ENCODE peak calls at places on chromosomes 12 and 14, in seven cellular contexts. I, R, V, S, Q, Z and E are unnamed samples. For H3K4me1, the result is how much of the 10 kb centered on the place peaks cover.

GRCh38 chr12:13093191-13093849 is 10.1 kb downstream of the GSG1 start:
- DNase-seq in R (no peak), Q (peak), Z (no peak), S (no peak), I (no peak), V (no peak), E (no peak)

GRCh38 chr14:102085503-102085902 is 1.3 kb downstream of the HSP90AA1 start:
- DNase-seq in I (no peak), R (no peak), Q (no peak), Z (no peak), S (no peak), V (no peak), E (no peak)

GRCh38 chr12:100234591-100235304 is 32.1 kb downstream of the DEPDC4 start:
- DNase-seq in Q (peak), Z (no peak), R (no peak), I (peak), S (no peak), V (peak), E (no peak)

GRCh38 chr14:75689012-75689411 is 28.0 kb downstream of the TTLL5 start:
- DNase-seq in R (no peak), S (no peak), V (no peak), Z (peak), I (peak), Q (peak), E (no peak)

GRCh38 chr14:105412768-105413541 is 6.7 kb upstream of the MTA1 start:
- DNase-seq in S (no peak), R (no peak), Q (no peak), I (no peak), V (no peak), Z (no peak), E (no peak)

GRCh38 chr14:45177081-45177480 is 41.4 kb downstream of the FANCM start:
- DNase-seq in I (no peak), Q (peak), Z (no peak), R (no peak), V (no peak), S (no peak), E (no peak)

GRCh38 chr12:3295225-3295624 is 195.8 kb upstream of the PRMT8 start:
- DNase-seq in Q (no peak), I (no peak), S (no peak), Z (no peak), V (no peak), R (no peak), E (no peak)

GRCh38 chr12:16880864-16881285 is 274.9 kb upstream of the LMO3 start:
- DNase-seq in Q (no peak), S (no peak), V (peak), R (no peak), I (no peak), Z (no peak), E (no peak)

GRCh38 chr14:103123634-103124500 is 606 bp downstream of the TNFAIP2 start:
- DNase-seq in I (peak), R (no peak), V (no peak), Z (peak), S (no peak), Q (no peak), E (peak)

GRCh38 chr14:63012171-63012570 is 33.1 kb downstream of the KCNH5 start:
- DNase-seq in Z (no peak), I (no peak), Q (no peak), S (no peak), R (no peak), V (no peak), E (no peak)

GRCh38 chr12:130954544-130954831 is 781 bp downstream of the ADGRD1 start:
- DNase-seq in Z (no peak), Q (no peak), R (no peak), V (no peak), S (no peak), I (no peak), E (no peak)

GRCh38 chr12:117875652-117876491 is 92.9 kb downstream of the KSR2 start:
- DNase-seq in R (no peak), S (no peak), Z (no peak), I (peak), V (peak), Q (peak), E (no peak)

GRCh38 chr12:116492703-116493324 is 66.4 kb upstream of the MAP1LC3B2 start:
- DNase-seq in Q (peak), Z (no peak), S (no peak), I (peak), V (no peak), R (no peak), E (no peak)

GRCh38 chr12:120489018-120489417 is 6.9 kb upstream of the DYNLL1 start:
- DNase-seq in I (no peak), Q (no peak), R (no peak), Z (no peak), S (no peak), V (no peak), E (no peak)

GRCh38 chr14:100748403-100748802 is 21.7 kb downstream of the DLK1 start:
- DNase-seq in R (peak), Z (no peak), S (no peak), V (no peak), Q (no peak), I (no peak), E (no peak)

GRCh38 chr12:59069481-59069880 is 149.2 kb upstream of the LRIG3 start:
- DNase-seq in S (no peak), R (no peak), Q (no peak), Z (no peak), I (no peak), V (no peak), E (no peak)

GRCh38 chr12:118188690-118189371 is 52.9 kb downstream of the PEBP1 start:
- DNase-seq in Q (peak), I (peak), S (no peak), V (peak), Z (peak), R (no peak), E (peak)

GRCh38 chr14:66015046-66015780 is 471.0 kb upstream of the CCDC196 start:
- DNase-seq in R (no peak), V (no peak), Z (no peak), S (no peak), I (no peak), Q (no peak), E (no peak)

GRCh38 chr14:75941030-75941429 is 40.8 kb downstream of the TGFB3 start:
- DNase-seq in Z (peak), R (no peak), S (no peak), V (no peak), I (no peak), Q (peak), E (no peak)

GRCh38 chr12:124297856-124298255 is 3.0 kb downstream of the RFLNA start:
- DNase-seq in I (no peak), V (no peak), R (no peak), S (no peak), Z (peak), Q (no peak), E (no peak)

GRCh38 chr14:68797180-68797670 is 4.4 kb upstream of the ZFP36L1 start:
- DNase-seq in I (no peak), V (no peak), R (no peak), S (no peak), Q (no peak), Z (no peak), E (no peak)

GRCh38 chr12:22282283-22282682 is 52.2 kb downstream of the ST8SIA1 start:
- DNase-seq in S (no peak), Z (no peak), V (no peak), R (no peak), Q (peak), I (peak), E (peak)

GRCh38 chr12:53214687-53215455 is 7.8 kb upstream of the ITGB7 start:
- DNase-seq in R (no peak), Q (no peak), I (peak), Z (peak), V (no peak), S (no peak), E (no peak)

GRCh38 chr12:115455268-115455681 is 771.3 kb upstream of the TBX3 start:
- DNase-seq in R (no peak), Q (no peak), S (no peak), V (peak), Z (no peak), I (no peak), E (no peak)

GRCh38 chr12:120643574-120643973 is 3.1 kb downstream of the CABP1 start:
- DNase-seq in I (no peak), Z (no peak), R (no peak), Q (no peak), V (no peak), S (no peak), E (no peak)

GRCh38 chr12:2662524-2662923 is 132.2 kb upstream of the FKBP4 start:
- DNase-seq in Q (no peak), I (no peak), V (no peak), S (no peak), R (no peak), Z (no peak), E (no peak)

GRCh38 chr14:90815817-90816662 is at the start of gene TTC7B:
- DNase-seq in Z (peak), R (no peak), V (peak), I (peak), S (no peak), Q (peak), E (peak)

GRCh38 chr12:62006076-62006732 is 254.0 kb upstream of the USP15 start:
- DNase-seq in V (peak), S (no peak), I (peak), Q (peak), Z (no peak), R (no peak), E (no peak)

GRCh38 chr14:37150414-37150813 is 22.0 kb downstream of the SLC25A21 start:
- DNase-seq in V (peak), Q (peak), I (no peak), R (no peak), Z (no peak), S (no peak), E (no peak)

GRCh38 chr12:62933871-62934798 is 815 bp downstream of the PPM1H start:
- DNase-seq in Q (peak), I (peak), Z (peak), R (peak), S (no peak), V (peak), E (peak)

GRCh38 chr14:91075553-91075952 is 15.1 kb upstream of the RPS6KA5 start:
- DNase-seq in R (no peak), I (no peak), Q (no peak), Z (no peak), S (no peak), V (no peak), E (no peak)

GRCh38 chr14:51335521-51335920 is 95.5 kb downstream of the TMX1 start:
- DNase-seq in Q (peak), Z (peak), S (no peak), V (no peak), R (no peak), I (peak), E (peak)

GRCh38 chr14:85595981-85596380 is 66.0 kb downstream of the FLRT2 start:
- DNase-seq in Z (no peak), S (no peak), Q (no peak), R (no peak), V (no peak), I (no peak), E (no peak)

GRCh38 chr14:105951399-105951798 is 425.0 kb downstream of the TMEM121 start:
- DNase-seq in V (no peak), R (no peak), Q (no peak), I (no peak), S (no peak), Z (no peak), E (no peak)

GRCh38 chr12:28870839-28871440 is 278.1 kb upstream of the FAR2 start:
- DNase-seq in V (no peak), S (no peak), Z (no peak), I (no peak), Q (peak), R (no peak), E (no peak)

GRCh38 chr14:89013098-89013504 is 188.7 kb downstream of the TTC8 start:
- DNase-seq in V (no peak), Z (no peak), I (no peak), R (no peak), S (no peak), Q (no peak), E (no peak)

DNA sequence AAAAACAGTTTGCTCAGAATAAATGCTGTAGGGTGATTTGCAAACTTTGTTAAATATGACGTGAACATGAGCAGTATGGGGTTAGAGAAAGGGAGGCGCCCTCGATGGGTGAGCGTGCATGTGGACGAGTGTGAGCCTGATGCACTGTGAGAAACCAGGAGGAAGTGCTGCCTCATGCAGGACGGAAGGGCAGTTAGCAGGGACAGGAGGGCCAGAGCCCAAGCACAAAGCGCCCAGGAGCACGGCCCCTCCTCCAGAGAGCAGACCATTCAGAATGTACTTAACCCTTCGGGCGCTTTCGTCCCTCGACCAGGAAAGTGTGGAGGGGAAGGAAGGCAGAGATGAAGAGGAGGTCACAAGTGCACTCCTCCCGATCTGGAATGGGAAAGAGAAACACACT is 44.9 kb downstream of the TCHP start:
- DNase-seq in Z (no peak), R (no peak), Q (peak), S (no peak), I (peak), V (peak), E (peak)
- H3K4me1 ChIP-seq in Z (under half), R (under half), Q (under half), S (under half), I (under half), V (under half), E (under half)

GRCh38 chr14:28061006-28061405 is 705.6 kb upstream of the FOXG1 start:
- DNase-seq in R (no peak), S (no peak), Z (no peak), Q (peak), I (no peak), V (no peak), E (no peak)

GRCh38 chr14:28059254-28059653 is 707.3 kb upstream of the FOXG1 start:
- DNase-seq in Z (no peak), S (no peak), I (no peak), V (no peak), Q (no peak), R (no peak), E (no peak)

GRCh38 chr14:28058012-28058296 is 708.6 kb upstream of the FOXG1 start:
- DNase-seq in R (no peak), V (no peak), Z (no peak), S (no peak), I (no peak), Q (no peak), E (no peak)

GRCh38 chr14:28055008-28055407 is 711.6 kb upstream of the FOXG1 start:
- DNase-seq in Z (no peak), V (no peak), I (no peak), R (no peak), S (no peak), Q (no peak), E (no peak)

GRCh38 chr14:28057286-28058011 is 709.1 kb upstream of the FOXG1 start:
- DNase-seq in R (no peak), I (no peak), S (no peak), Q (no peak), Z (no peak), V (no peak), E (no peak)
- H3K4me3 ChIP-seq in R (peak), I (no peak), S (no peak), Q (no peak), Z (no peak), V (peak), E (no peak)

GRCh38 chr12:18281941-18282340 is 20.6 kb downstream of the PIK3C2G start:
- DNase-seq in Q (peak), R (no peak), S (no peak), V (no peak), Z (no peak), I (no peak), E (no peak)

GRCh38 chr12:18284461-18284860 is 23.1 kb downstream of the PIK3C2G start:
- DNase-seq in R (no peak), Q (no peak), I (no peak), V (no peak), S (no peak), Z (no peak), E (no peak)

GRCh38 chr12:18283776-18284175 is 22.5 kb downstream of the PIK3C2G start:
- DNase-seq in R (no peak), I (no peak), V (no peak), S (no peak), Z (no peak), Q (no peak), E (no peak)
- H3K4me1 ChIP-seq in R (under half), I (under half), V (under half), S (under half), Z (under half), Q (under half), E (under half)

GRCh38 chr12:54301428-54302045 is 722 bp upstream of the NFE2 start:
- DNase-seq in S (no peak), Z (no peak), Q (no peak), I (no peak), R (no peak), V (no peak), E (no peak)

GRCh38 chr12:54300732-54301427 is at the start of gene NFE2:
- DNase-seq in R (peak), Z (peak), S (no peak), Q (peak), I (peak), V (peak), E (no peak)

GRCh38 chr12:54298904-54299303 is 1.9 kb downstream of the NFE2 start:
- DNase-seq in I (no peak), R (no peak), Z (no peak), Q (no peak), V (no peak), S (no peak), E (no peak)

GRCh38 chr12:54299515-54300266 is 1.1 kb downstream of the NFE2 start:
- DNase-seq in R (no peak), Z (no peak), S (no peak), Q (no peak), I (no peak), V (no peak), E (no peak)

DNA sequence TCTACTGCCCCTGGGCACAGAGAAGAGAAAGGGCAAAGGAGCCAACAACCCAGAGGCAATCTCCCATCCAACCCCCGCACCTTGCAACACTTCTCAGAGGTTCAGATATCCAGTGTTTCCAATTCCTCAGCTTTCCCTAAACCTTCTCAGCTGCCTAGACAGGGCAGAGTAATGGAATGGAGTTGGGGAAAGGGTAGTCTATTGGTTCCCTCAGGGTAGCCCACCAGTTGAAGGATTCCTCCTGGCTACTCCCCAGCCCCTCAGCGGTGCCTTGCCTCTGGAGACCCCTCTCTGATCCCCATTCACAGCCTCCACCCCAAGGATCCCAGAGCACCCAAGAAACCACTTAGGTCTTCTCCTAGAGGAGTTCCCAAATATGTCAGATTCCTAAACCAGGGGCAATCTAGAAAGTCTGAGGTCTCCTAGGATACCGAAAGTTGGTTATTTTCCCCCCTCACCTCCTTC is 516 bp downstream of the NFE2 start:
- DNase-seq in R (no peak), V (no peak), Q (no peak), I (no peak), Z (no peak), S (no peak), E (no peak)
- H3K4me3 ChIP-seq in R (peak), V (no peak), Q (no peak), I (no peak), Z (peak), S (peak), E (no peak)

GRCh38 chr12:122100568-122100967 is 22.0 kb downstream of the MLXIP start:
- DNase-seq in Q (no peak), V (no peak), I (no peak), Z (no peak), S (no peak), R (no peak), E (no peak)
- H3K4me1 ChIP-seq in Q (under half), V (under half), I (half or more), Z (half or more), S (half or more), R (under half), E (under half)